ENCODE peak calls at places on chromosomes 7 and 10, in eight cellular contexts. V is mesendoderm, G is esophagus squamous epithelium, A is Panc1, Z is sigmoid colon, K is HepG2, W is heart right ventricle, X is IMR-90. R is an unnamed sample. For H3K4me1, the result is how much of the 10 kb centered on the place peaks cover.

GRCh38 chr10:46255696-46256355 is 31.0 kb upstream of the ANTXRL start:
- DNase-seq in V (peak), G (no peak), A (no peak), Z (peak), K (peak), W (peak), X (peak), R (peak)

GRCh38 chr7:145156834-145157233 is 321.0 kb upstream of the TPK1 start:
- DNase-seq in V (no peak), G (no peak), A (no peak), Z (no peak), K (no peak), W (no peak), X (no peak), R (no peak)

GRCh38 chr10:13699216-13699615 is 112.5 kb downstream of the PRPF18 start:
- DNase-seq in V (no peak), G (no peak), A (no peak), Z (no peak), K (no peak), W (peak), X (no peak), R (no peak)

GRCh38 chr7:114806590-114807167 is 115.2 kb upstream of the MDFIC start:
- DNase-seq in V (no peak), G (no peak), A (no peak), Z (peak), K (no peak), W (no peak), X (peak), R (no peak)

GRCh38 chr7:115249080-115249479 is 327.2 kb downstream of the MDFIC start:
- DNase-seq in V (no peak), G (no peak), A (no peak), Z (no peak), K (no peak), W (no peak), X (peak), R (no peak)

GRCh38 chr7:39085590-39086049 is 107.9 kb downstream of the POU6F2 start:
- DNase-seq in V (peak), G (no peak), A (no peak), Z (no peak), K (no peak), W (no peak), X (no peak), R (no peak)

GRCh38 chr10:110916554-110917346 is 2.2 kb downstream of the BBIP1 start:
- DNase-seq in V (peak), G (no peak), A (no peak), Z (no peak), K (no peak), W (no peak), X (peak), R (no peak)

GRCh38 chr10:125521721-125522680 is 161.0 kb downstream of the TEX36 start:
- DNase-seq in V (peak), G (no peak), A (no peak), Z (no peak), K (peak), W (no peak), X (no peak), R (peak)

GRCh38 chr10:122139627-122140151 is 131.4 kb upstream of the BTBD16 start:
- DNase-seq in V (peak), G (no peak), A (no peak), Z (no peak), K (no peak), W (peak), X (no peak), R (no peak)

GRCh38 chr7:23696916-23697441 is 13.0 kb upstream of the STK31 start:
- DNase-seq in V (peak), G (no peak), A (no peak), Z (no peak), K (peak), W (peak), X (peak), R (peak)

GRCh38 chr7:157061979-157062378 is 51.5 kb upstream of the MNX1 start:
- DNase-seq in V (no peak), G (no peak), A (no peak), Z (no peak), K (no peak), W (no peak), X (no peak), R (no peak)

GRCh38 chr7:80142853-80143580 is 8.4 kb downstream of the GNAI1 start:
- DNase-seq in V (no peak), G (no peak), A (no peak), Z (no peak), K (no peak), W (no peak), X (no peak), R (no peak)

GRCh38 chr10:114869500-114869899 is 47.9 kb downstream of the FHIP2A start:
- DNase-seq in V (no peak), G (no peak), A (no peak), Z (no peak), K (no peak), W (no peak), X (peak), R (no peak)

GRCh38 chr10:102342958-102343357 is 52.5 kb upstream of the NFKB2 start:
- DNase-seq in V (peak), G (no peak), A (no peak), Z (no peak), K (no peak), W (no peak), X (peak), R (no peak)

GRCh38 chr10:35808344-35808743 is 166.2 kb upstream of the FZD8 start:
- DNase-seq in V (no peak), G (no peak), A (no peak), Z (no peak), K (no peak), W (no peak), X (no peak), R (no peak)

GRCh38 chr7:137985897-137986251 is 16.0 kb downstream of the CREB3L2 start:
- DNase-seq in V (no peak), G (no peak), A (no peak), Z (no peak), K (no peak), W (no peak), X (no peak), R (no peak)

GRCh38 chr10:29472268-29473086 is 162.3 kb downstream of the SVIL start:
- DNase-seq in V (no peak), G (no peak), A (no peak), Z (no peak), K (no peak), W (no peak), X (no peak), R (no peak)

GRCh38 chr7:36955730-36956129 is 231.4 kb upstream of the AOAH start:
- DNase-seq in V (no peak), G (no peak), A (no peak), Z (no peak), K (no peak), W (no peak), X (no peak), R (no peak)

GRCh38 chr10:67602268-67602950 is 93.6 kb downstream of the CTNNA3 start:
- DNase-seq in V (peak), G (no peak), A (peak), Z (no peak), K (no peak), W (no peak), X (peak), R (no peak)

GRCh38 chr7:575425-576366 is 56.0 kb upstream of the PDGFA start:
- DNase-seq in V (no peak), G (no peak), A (no peak), Z (no peak), K (no peak), W (no peak), X (no peak), R (no peak)

GRCh38 chr7:134329614-134330316 is 13.0 kb upstream of the SLC35B4 start:
- DNase-seq in V (no peak), G (no peak), A (no peak), Z (no peak), K (no peak), W (no peak), X (no peak), R (no peak)

GRCh38 chr7:36777062-36777461 is 52.8 kb upstream of the AOAH start:
- DNase-seq in V (no peak), G (no peak), A (no peak), Z (no peak), K (no peak), W (no peak), X (no peak), R (no peak)

GRCh38 chr10:119120875-119121274 is 17.0 kb downstream of the DENND10 start:
- DNase-seq in V (no peak), G (no peak), A (no peak), Z (no peak), K (no peak), W (no peak), X (no peak), R (no peak)

GRCh38 chr7:95609277-95609971 is 13.1 kb upstream of the PDK4 start:
- DNase-seq in V (no peak), G (no peak), A (peak), Z (peak), K (peak), W (no peak), X (peak), R (no peak)

GRCh38 chr7:46989247-46989646 is 592.7 kb downstream of the TNS3 start:
- DNase-seq in V (no peak), G (no peak), A (no peak), Z (no peak), K (no peak), W (no peak), X (no peak), R (no peak)

GRCh38 chr10:22931948-22932347 is 4.1 kb downstream of the ARMC3 start:
- DNase-seq in V (no peak), G (no peak), A (peak), Z (no peak), K (no peak), W (no peak), X (peak), R (no peak)

GRCh38 chr7:13946181-13946580 is 43.3 kb downstream of the ETV1 start:
- DNase-seq in V (no peak), G (no peak), A (no peak), Z (no peak), K (no peak), W (no peak), X (peak), R (no peak)

GRCh38 chr10:105017116-105017515 is 376.0 kb downstream of the SORCS3 start:
- DNase-seq in V (no peak), G (no peak), A (no peak), Z (no peak), K (no peak), W (no peak), X (no peak), R (no peak)

GRCh38 chr10:85188770-85189484 is 860.5 kb downstream of the CCSER2 start:
- DNase-seq in V (no peak), G (no peak), A (no peak), Z (no peak), K (no peak), W (no peak), X (no peak), R (no peak)

GRCh38 chr7:3955751-3956696 is 655.0 kb downstream of the SDK1 start:
- DNase-seq in V (peak), G (no peak), A (no peak), Z (no peak), K (no peak), W (no peak), X (peak), R (no peak)

GRCh38 chr7:17690030-17690429 is 250.3 kb downstream of the SNX13 start:
- DNase-seq in V (no peak), G (no peak), A (no peak), Z (no peak), K (no peak), W (no peak), X (peak), R (no peak)

GRCh38 chr7:30899630-30900029 is 12.0 kb upstream of the AQP1 start:
- DNase-seq in V (no peak), G (no peak), A (no peak), Z (no peak), K (no peak), W (no peak), X (no peak), R (no peak)

GRCh38 chr10:3777876-3778707 is 6.9 kb downstream of the KLF6 start:
- DNase-seq in V (no peak), G (no peak), A (no peak), Z (no peak), K (no peak), W (no peak), X (peak), R (no peak)
- H3K4me1 ChIP-seq in V (under half), G (half or more), A (half or more), Z (half or more), K (under half), W (under half), X (under half), R (half or more)

GRCh38 chr10:103729851-103730250 is 125.5 kb downstream of the SH3PXD2A start:
- DNase-seq in V (no peak), G (no peak), A (no peak), Z (no peak), K (no peak), W (no peak), X (no peak), R (no peak)
- H3K4me3 ChIP-seq in V (no peak), G (no peak), A (no peak), Z (no peak), K (no peak), W (no peak), X (no peak), R (no peak)

GRCh38 chr7:130944997-130945396 is 211.0 kb upstream of the KLF14 start:
- DNase-seq in V (no peak), G (no peak), A (no peak), Z (no peak), K (no peak), W (no peak), X (no peak), R (no peak)
- H3K4me1 ChIP-seq in V (under half), G (half or more), A (half or more), Z (half or more), K (half or more), W (under half), X (under half), R (under half)

DNA sequence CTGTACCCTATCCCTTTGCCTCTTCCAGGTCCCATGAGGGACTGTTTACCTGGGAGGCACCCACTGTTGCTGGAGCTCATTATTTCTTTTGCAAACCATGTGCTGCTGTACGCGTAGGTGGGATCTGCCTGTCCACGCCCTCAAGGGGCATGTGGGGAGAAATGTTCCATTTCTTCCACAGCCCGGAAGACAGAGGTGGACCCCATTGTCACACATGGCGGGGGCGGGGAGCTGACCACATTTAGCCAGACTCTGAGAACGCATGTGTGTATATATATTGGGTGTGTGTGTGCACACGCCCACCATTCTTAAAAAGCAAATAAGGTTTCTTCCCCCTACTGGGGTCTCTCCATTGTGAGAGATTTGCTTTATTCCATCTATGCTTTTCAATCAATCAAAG is 2.0 kb downstream of the PLXNA4 start:
- DNase-seq in V (no peak), G (no peak), A (no peak), Z (no peak), K (no peak), W (no peak), X (no peak), R (no peak)
- H3K4me3 ChIP-seq in V (no peak), G (peak), A (no peak), Z (no peak), K (no peak), W (no peak), X (no peak), R (no peak)

GRCh38 chr10:94088926-94089381 is 95.2 kb downstream of the PLCE1 start:
- DNase-seq in V (no peak), G (no peak), A (no peak), Z (no peak), K (no peak), W (no peak), X (peak), R (no peak)
- H3K4me1 ChIP-seq in V (under half), G (under half), A (half or more), Z (under half), K (under half), W (under half), X (under half), R (under half)

R was measured in Caco-2.